ENCODE peak calls at places on chromosomes 11 and 22, in five cellular contexts. I is AG04450, L is NB4, B is AG10803, U is Peyer's patch. M is an unnamed sample.

GRCh38 chr11:16805942-16806341 is 67.5 kb downstream of the C11orf58 start:
- DNase-seq in I (no peak), L (no peak), B (no peak), U (no peak), M (no peak)

GRCh38 chr11:76808996-76809395 is 25.8 kb downstream of the TSKU start:
- DNase-seq in I (no peak), L (no peak), B (no peak), U (no peak), M (no peak)

GRCh38 chr11:35623708-35624168 is 5.5 kb downstream of the FJX1 start:
- DNase-seq in I (peak), L (peak), B (peak), U (no peak), M (peak)

GRCh38 chr22:37401401-37401859 is 25.8 kb downstream of the ELFN2 start:
- DNase-seq in I (no peak), L (no peak), B (peak), U (no peak), M (peak)

GRCh38 chr22:36660510-36660840 is 43.1 kb downstream of the CACNG2 start:
- DNase-seq in I (no peak), L (no peak), B (no peak), U (no peak), M (no peak)

GRCh38 chr11:22787565-22788162 is 41.9 kb downstream of the SVIP start:
- DNase-seq in I (peak), L (peak), B (peak), U (peak), M (peak)

GRCh38 chr11:69355346-69355940 is 61.5 kb downstream of the MYEOV start:
- DNase-seq in I (no peak), L (no peak), B (no peak), U (no peak), M (no peak)

GRCh38 chr11:102158151-102158734 is 48.0 kb downstream of the YAP1 start:
- DNase-seq in I (no peak), L (no peak), B (no peak), U (no peak), M (no peak)

GRCh38 chr22:35352214-35353111 is 28.4 kb upstream of the HMOX1 start:
- DNase-seq in I (no peak), L (peak), B (peak), U (peak), M (no peak)

GRCh38 chr11:75997273-75997552 is 182.2 kb downstream of the UVRAG start:
- DNase-seq in I (no peak), L (no peak), B (no peak), U (no peak), M (no peak)

GRCh38 chr11:838441-839279 is 3.7 kb downstream of the POLR2L start:
- DNase-seq in I (no peak), L (peak), B (peak), U (no peak), M (peak)

GRCh38 chr11:13826505-13827278 is 135.8 kb upstream of the SPON1 start:
- DNase-seq in I (no peak), L (no peak), B (no peak), U (no peak), M (peak)

GRCh38 chr11:97237151-97237550 is 847.3 kb downstream of the JRKL start:
- DNase-seq in I (no peak), L (no peak), B (no peak), U (no peak), M (no peak)

GRCh38 chr11:70460111-70460510 is 61.8 kb downstream of the CTTN start:
- DNase-seq in I (no peak), L (no peak), B (no peak), U (no peak), M (no peak)

GRCh38 chr11:71251761-71252433 is 480 bp downstream of the SHANK2 start:
- DNase-seq in I (no peak), L (peak), B (no peak), U (no peak), M (no peak)

GRCh38 chr11:16454284-16454683 is 97.9 kb upstream of the SOX6 start:
- DNase-seq in I (peak), L (no peak), B (no peak), U (no peak), M (no peak)

GRCh38 chr11:11382858-11383532 is 29.9 kb upstream of the CSNK2A3 start:
- DNase-seq in I (no peak), L (no peak), B (no peak), U (no peak), M (no peak)

GRCh38 chr11:61553373-61554171 is 27.3 kb downstream of the SYT7 start:
- DNase-seq in I (no peak), L (no peak), B (no peak), U (no peak), M (no peak)

GRCh38 chr11:62108971-62109391 is 14.8 kb upstream of the INCENP start:
- DNase-seq in I (no peak), L (peak), B (peak), U (no peak), M (peak)

GRCh38 chr11:69636512-69636866 is 4.5 kb upstream of the CCND1 start:
- DNase-seq in I (peak), L (no peak), B (peak), U (no peak), M (peak)

GRCh38 chr11:8229299-8230177 is 34.1 kb downstream of the LMO1 start:
- DNase-seq in I (no peak), L (no peak), B (no peak), U (no peak), M (no peak)

GRCh38 chr11:43547411-43547718 is 133.2 kb upstream of the HSD17B12 start:
- DNase-seq in I (no peak), L (no peak), B (no peak), U (no peak), M (no peak)

GRCh38 chr11:19982761-19983495 is 177.3 kb downstream of the DBX1 start:
- DNase-seq in I (no peak), L (no peak), B (no peak), U (no peak), M (peak)

GRCh38 chr11:121464352-121464946 is 11.7 kb upstream of the SORL1-AS1 start:
- DNase-seq in I (peak), L (peak), B (peak), U (peak), M (peak)

GRCh38 chr11:10490398-10491232 is 35.6 kb downstream of the AMPD3 start:
- DNase-seq in I (peak), L (peak), B (peak), U (peak), M (peak)

GRCh38 chr11:27331984-27332383 is 31.0 kb downstream of the CCDC34 start:
- DNase-seq in I (no peak), L (no peak), B (peak), U (no peak), M (peak)

GRCh38 chr11:44310456-44311272 is 725 bp upstream of the ALX4 start:
- DNase-seq in I (no peak), L (no peak), B (no peak), U (no peak), M (no peak)

GRCh38 chr11:77658213-77659013 is 20.8 kb upstream of the CLNS1A start:
- DNase-seq in I (no peak), L (no peak), B (peak), U (no peak), M (peak)

GRCh38 chr22:37075822-37076433 is 24.4 kb downstream of the KCTD17 start:
- DNase-seq in I (no peak), L (no peak), B (no peak), U (no peak), M (no peak)

GRCh38 chr11:124868322-124869274 is 3.4 kb downstream of the ROBO3 start:
- DNase-seq in I (no peak), L (no peak), B (no peak), U (no peak), M (no peak)
- TF ChIP-seq CTCF in I (no peak), L (no peak), B (no peak), U (no peak), M (no peak)

GRCh38 chr11:126186708-126187481 is 24.6 kb downstream of the RPUSD4 start:
- DNase-seq in I (no peak), L (no peak), B (no peak), U (no peak), M (no peak)
- TF ChIP-seq CTCF in I (peak), L (peak), B (peak), U (peak), M (peak)

DNA sequence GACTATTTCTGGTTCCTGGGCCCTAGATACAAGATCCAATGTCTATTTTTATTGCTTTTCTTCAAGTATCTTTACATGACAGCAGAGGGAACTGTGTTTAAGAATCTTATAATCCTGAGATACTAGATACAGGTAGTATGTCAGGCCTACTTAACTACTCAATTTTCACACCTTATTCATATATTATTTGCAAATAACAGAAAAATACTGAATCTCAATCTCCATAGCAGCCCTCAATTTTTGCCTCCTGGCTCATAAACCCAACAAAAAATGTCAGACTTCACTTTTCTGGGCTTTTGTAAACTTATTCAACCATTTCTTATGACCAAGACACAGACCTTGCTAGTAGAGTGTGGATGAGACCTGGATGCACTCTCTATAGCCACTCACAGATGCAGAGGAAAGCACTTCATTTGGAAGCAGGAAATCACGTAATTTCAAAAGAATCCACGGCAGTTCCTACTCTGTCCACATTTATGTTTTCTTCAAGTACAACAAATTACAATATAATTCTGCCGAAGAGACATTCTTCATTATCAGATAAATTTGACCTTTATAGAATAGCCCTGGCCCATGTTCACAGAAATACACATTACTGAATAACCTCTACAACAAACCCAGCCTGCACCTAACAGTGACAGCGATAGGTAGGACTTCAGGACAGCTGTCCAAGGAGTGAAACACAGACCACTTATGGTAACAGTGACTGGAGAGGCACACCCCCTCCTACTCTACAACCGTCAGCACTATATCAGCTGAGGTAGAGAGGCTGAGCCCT is 62.0 kb upstream of the YPEL1 start:
- DNase-seq in I (no peak), L (no peak), B (peak), U (no peak), M (peak)
- TF ChIP-seq CTCF in I (no peak), L (no peak), B (peak), U (no peak), M (no peak)

DNA sequence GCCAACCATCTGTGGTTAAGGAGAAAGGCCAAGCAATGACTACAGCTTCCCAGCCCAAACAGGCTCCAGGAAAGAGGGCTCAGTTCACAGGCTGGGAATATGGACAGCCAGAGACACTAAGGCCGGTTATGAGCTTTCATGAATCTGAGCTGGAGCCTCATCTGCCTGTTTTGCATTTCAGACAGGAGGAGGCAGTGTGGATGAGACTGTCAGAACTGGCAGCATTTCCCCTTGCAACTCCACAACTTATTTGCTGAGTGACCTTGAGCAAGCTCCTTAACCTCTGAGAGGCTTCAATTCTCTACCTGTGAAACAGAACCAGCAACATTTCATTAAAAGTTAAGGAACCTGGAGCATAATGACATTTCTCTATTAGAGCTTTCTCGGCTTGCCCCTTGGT is 264.0 kb downstream of the ETS1 start:
- DNase-seq in I (no peak), L (peak), B (peak), U (no peak), M (peak)
- TF ChIP-seq CTCF in I (peak), L (peak), B (peak), U (peak), M (peak)

DNA sequence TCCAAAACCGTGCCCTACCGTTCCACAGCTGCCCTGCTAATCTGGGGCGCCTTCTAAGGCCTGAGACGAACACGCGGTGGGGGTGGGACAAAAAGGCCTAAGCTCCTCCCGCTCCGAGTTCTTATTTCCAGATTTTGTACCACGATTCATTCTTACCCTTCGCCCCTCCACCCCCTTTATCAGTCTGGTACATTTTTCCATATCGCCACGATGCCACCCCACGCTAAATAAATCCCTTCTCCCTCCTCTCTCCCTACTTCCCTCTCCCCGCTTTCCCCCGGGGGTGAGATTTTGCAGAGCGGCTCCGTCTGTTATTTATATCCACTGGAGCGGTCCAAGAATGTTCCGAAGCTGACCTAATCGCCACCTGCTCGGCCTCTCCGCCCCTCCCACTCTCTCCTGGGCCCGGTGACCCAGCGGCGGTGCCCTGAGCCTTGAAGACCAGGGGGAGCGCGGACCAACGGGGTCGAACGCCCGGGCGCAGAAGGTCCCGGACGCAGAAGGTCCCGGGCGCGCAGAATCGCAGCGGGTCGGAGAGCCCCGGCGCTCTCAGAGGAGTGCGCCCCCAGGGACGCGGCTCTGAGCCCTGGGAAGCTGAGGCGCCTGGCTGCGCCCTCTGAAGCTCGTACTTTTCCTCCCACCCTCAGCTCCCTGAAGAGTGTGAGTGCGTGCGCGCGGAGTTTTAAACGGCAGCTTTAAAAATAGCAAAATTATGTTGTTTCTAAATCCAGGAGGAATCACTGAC is 875 bp upstream of the PACSIN3 start:
- DNase-seq in I (no peak), L (peak), B (peak), U (peak), M (peak)
- TF ChIP-seq CTCF in I (peak), L (no peak), B (peak), U (no peak), M (no peak)

GRCh38 chr11:111300569-111300968 is 2.2 kb downstream of the POU2AF3 start:
- DNase-seq in I (no peak), L (no peak), B (no peak), U (no peak), M (no peak)

GRCh38 chr11:111302298-111302697 is 4.0 kb downstream of the POU2AF3 start:
- DNase-seq in I (no peak), L (no peak), B (no peak), U (no peak), M (no peak)

GRCh38 chr11:111301004-111301839 is 2.9 kb downstream of the POU2AF3 start:
- DNase-seq in I (no peak), L (no peak), B (no peak), U (no peak), M (no peak)

GRCh38 chr11:111303476-111303875 is 5.1 kb downstream of the POU2AF3 start:
- DNase-seq in I (no peak), L (no peak), B (no peak), U (no peak), M (peak)

GRCh38 chr11:111301840-111302113 is 3.4 kb downstream of the POU2AF3 start:
- DNase-seq in I (no peak), L (no peak), B (no peak), U (no peak), M (no peak)
- TF ChIP-seq CTCF in I (no peak), L (no peak), B (no peak), U (no peak), M (no peak)

M was measured in fibroblast of the aortic adventitia.